ENCODE peak calls at places on chromosomes 1 and 21, in nine cellular contexts. M, F, R, K, Z, O, Y, L and T are unnamed samples.
A peak's percentile ranks its signal among the peaks of the same experiment; 100 is the strongest.

GRCh38 chr1:27001570-27002360 is 8.3 kb downstream of the TRNP1 start:
- DNase-seq in M (no peak), Z (peak; percentile 55), L (peak; percentile 64), Y (no peak), F (peak; percentile 62), R (no peak), K (no peak), O (peak; percentile 71), T (no peak)

GRCh38 chr1:24285231-24285630 is 33.9 kb upstream of the GRHL3 start:
- DNase-seq in O (no peak), Y (no peak), L (no peak), K (no peak), Z (no peak), F (no peak), M (no peak), R (no peak), T (no peak)

GRCh38 chr1:151915066-151915686 is 5.9 kb upstream of the THEM4 start:
- DNase-seq in K (no peak), R (peak; percentile 8), Y (no peak), M (no peak), F (no peak), L (no peak), Z (no peak), O (no peak), T (no peak)

GRCh38 chr1:50658421-50659076 is 235.3 kb upstream of the DMRTA2 start:
- DNase-seq in L (no peak), Z (no peak), R (no peak), K (no peak), F (no peak), Y (no peak), M (no peak), O (peak; percentile 26), T (no peak)

GRCh38 chr1:186738896-186739295 is 58.7 kb upstream of the PTGS2 start:
- DNase-seq in F (no peak), O (no peak), R (no peak), K (no peak), M (no peak), L (no peak), Z (no peak), Y (no peak), T (no peak)

GRCh38 chr1:71964188-71964587 is 318.2 kb downstream of the NEGR1 start:
- DNase-seq in F (no peak), R (no peak), L (no peak), K (no peak), M (no peak), Y (no peak), Z (no peak), O (no peak), T (no peak)

GRCh38 chr1:64539808-64540207 is 69.9 kb downstream of the CACHD1 start:
- DNase-seq in M (peak; percentile 52), Z (peak; percentile 69), K (no peak), Y (peak; percentile 84), O (peak; percentile 87), R (no peak), L (peak; percentile 75), F (peak; percentile 60), T (no peak)

GRCh38 chr1:12078938-12079861 is 16.1 kb downstream of the TNFRSF8 start:
- DNase-seq in Z (no peak), O (peak; percentile 83), M (no peak), R (peak; percentile 64), F (peak; percentile 62), Y (peak; percentile 37), L (no peak), K (peak; percentile 54), T (no peak)

GRCh38 chr21:43805275-43805800 is 16.0 kb downstream of the RRP1 start:
- DNase-seq in R (no peak), K (no peak), O (no peak), Z (no peak), L (no peak), M (peak; percentile 52), F (no peak), Y (no peak), T (no peak)

DNA sequence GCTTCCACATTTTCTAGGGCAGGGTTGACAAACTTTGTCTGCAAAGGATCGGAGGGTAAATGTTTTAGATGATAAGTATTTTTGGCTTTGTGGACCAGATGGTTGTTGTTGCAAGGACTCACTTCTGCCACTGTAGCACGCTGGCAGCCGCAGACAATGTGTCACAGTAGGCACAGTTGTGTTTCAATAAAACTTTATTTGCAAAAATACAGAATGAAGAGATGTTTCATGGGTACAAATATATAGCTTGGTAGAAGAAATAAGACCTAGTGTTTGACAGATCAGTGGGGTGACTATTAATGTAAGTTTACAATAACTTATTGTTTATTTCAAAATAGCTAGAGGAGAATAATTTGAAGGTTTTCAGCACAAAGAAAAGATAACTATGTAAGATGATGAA is 127.8 kb downstream of the GRIK3 start:
- DNase-seq in R (no peak), Y (no peak), Z (no peak), L (no peak), M (no peak), F (no peak), K (no peak), O (no peak), T (no peak)
- TF ChIP-seq CTCF in R (no peak), Y (no peak), Z (no peak), L (no peak), M (no peak), F (no peak), K (no peak), O (no peak), T (no peak)

DNA sequence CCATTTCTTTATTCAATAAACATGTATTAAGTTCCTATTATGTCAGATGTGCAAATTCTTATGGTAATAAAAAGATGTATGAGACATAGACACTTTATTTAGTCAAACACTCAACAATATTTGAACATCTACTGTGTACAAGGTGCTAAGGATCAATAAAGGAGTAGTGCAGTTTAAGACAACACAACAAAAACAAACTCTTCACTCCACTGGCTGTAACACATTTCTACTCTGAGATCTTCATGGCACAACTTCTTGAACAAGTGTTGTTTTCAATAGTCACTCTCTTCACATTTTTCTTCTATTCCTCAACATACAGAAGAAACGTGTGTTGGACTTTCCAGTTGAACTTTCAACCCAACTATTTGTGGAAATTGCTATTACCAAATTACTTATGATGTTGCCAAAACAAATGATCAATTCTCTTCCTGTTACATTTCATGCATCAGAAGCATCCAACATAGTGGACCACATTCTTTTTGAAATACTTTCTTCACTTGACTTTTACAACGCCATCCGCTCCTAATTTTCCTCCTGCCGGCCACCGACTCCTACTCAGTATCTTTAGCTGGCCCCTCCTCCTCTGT is 25.4 kb downstream of the HSD3B1 start:
- DNase-seq in R (no peak), Z (no peak), K (no peak), Y (no peak), M (no peak), L (no peak), F (no peak), O (no peak), T (no peak)
- H3K9me3 ChIP-seq in R (no peaks in the 10 kb centered on the region), Z (peaks cover 6% of the 10 kb centered on the region), K (no peaks in the 10 kb centered on the region), Y (no peaks in the 10 kb centered on the region), M (no peaks in the 10 kb centered on the region), L (no peaks in the 10 kb centered on the region), F (no peaks in the 10 kb centered on the region), O (no peaks in the 10 kb centered on the region), T (no peaks in the 10 kb centered on the region)

DNA sequence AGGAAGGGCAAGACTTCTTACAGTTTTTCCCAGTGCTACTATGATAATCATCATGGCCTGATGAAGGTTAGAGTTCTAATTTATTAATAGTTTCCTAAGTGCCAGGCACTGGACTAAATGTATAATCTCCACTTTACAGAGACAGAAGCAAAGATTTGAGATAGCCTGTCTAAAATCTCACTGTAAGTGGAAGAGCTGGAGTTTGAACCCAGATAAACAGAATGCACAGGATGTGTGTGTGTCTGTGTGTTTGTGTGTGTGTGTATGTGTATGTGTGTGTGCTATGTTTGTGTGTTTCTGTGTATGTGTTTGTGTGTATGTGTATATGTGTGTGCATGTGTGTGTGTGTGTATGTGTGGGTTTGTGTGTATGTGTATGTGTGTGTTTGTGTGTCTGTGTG is 210.8 kb upstream of the RAB4A start:
- DNase-seq in M (no peak), R (no peak), Z (no peak), K (no peak), O (peak; percentile 27), F (no peak), L (no peak), Y (no peak), T (no peak)
- H3K27ac ChIP-seq in M (no peak overlapping the region), R (no peak overlapping the region), Z (peak overlapping the region; percentile 54), K (no peak overlapping the region), O (no peak overlapping the region), F (no peak overlapping the region), L (no peak overlapping the region), Y (no peak overlapping the region), T (no peak overlapping the region)

GRCh38 chr1:241847796-241848668 is at the start of gene EXO1:
- DNase-seq in K (peak; percentile 98), O (peak; percentile 95), F (peak; percentile 91), Z (peak; percentile 86), R (peak; percentile 96), Y (peak; percentile 94), L (peak; percentile 87), M (peak; percentile 88), T (peak; percentile 89)
- TF ChIP-seq CTCF in K (peak; percentile 64), O (peak; percentile 48), F (peak; percentile 47), Z (peak; percentile 41), R (peak; percentile 70), Y (peak; percentile 32), L (no peak), M (peak; percentile 9), T (peak; percentile 47)

GRCh38 chr21:25462517-25462971 is 144.7 kb downstream of the MRPL39 start:
- DNase-seq in O (no peak), K (no peak), M (no peak), Z (no peak), Y (peak; percentile 16), F (no peak), R (no peak), L (no peak), T (no peak)
- H3K9me3 ChIP-seq in O (no peaks in the 10 kb centered on the region), K (no peaks in the 10 kb centered on the region), M (no peaks in the 10 kb centered on the region), Z (no peaks in the 10 kb centered on the region), Y (no peaks in the 10 kb centered on the region), F (no peaks in the 10 kb centered on the region), R (no peaks in the 10 kb centered on the region), L (no peaks in the 10 kb centered on the region), T (no peaks in the 10 kb centered on the region)